ENCODE peak calls at places on chromosomes 11 and 22, in eight cellular contexts. One of them, this sample, is unnamed.

GRCh38 chr11:100004541-100004940 is 682.5 kb upstream of the ARHGAP42 start:
- DNase-seq in GM23338: no peak
- DNase-seq in kidney tubule cell: peak
- DNase-seq in tibial artery: no peak
- DNase-seq in LoVo: no peak
- DNase-seq in GM03348: no peak
- DNase-seq in BE2C: no peak
- DNase-seq in neuronal stem cell: no peak
- DNase-seq in this sample: no peak

GRCh38 chr22:27198518-27199035 is 541.2 kb downstream of the MIAT start:
- DNase-seq in GM03348: no peak
- DNase-seq in GM23338: no peak
- DNase-seq in BE2C: no peak
- DNase-seq in neuronal stem cell: no peak
- DNase-seq in tibial artery: no peak
- DNase-seq in LoVo: no peak
- DNase-seq in kidney tubule cell: peak
- DNase-seq in this sample: no peak

GRCh38 chr11:68936358-68936636 is 32.6 kb downstream of the IGHMBP2 start:
- DNase-seq in neuronal stem cell: no peak
- DNase-seq in GM23338: no peak
- DNase-seq in kidney tubule cell: no peak
- DNase-seq in BE2C: no peak
- DNase-seq in GM03348: no peak
- DNase-seq in tibial artery: no peak
- DNase-seq in LoVo: no peak
- DNase-seq in this sample: no peak

GRCh38 chr11:65421204-65422103 is 1.1 kb upstream of the NEAT1 start:
- DNase-seq in BE2C: peak
- DNase-seq in LoVo: peak
- DNase-seq in kidney tubule cell: peak
- DNase-seq in neuronal stem cell: no peak
- DNase-seq in tibial artery: peak
- DNase-seq in GM03348: peak
- DNase-seq in GM23338: peak
- DNase-seq in this sample: peak

GRCh38 chr11:1293619-1294015 is 15.8 kb downstream of the TOLLIP start:
- DNase-seq in LoVo: no peak
- DNase-seq in kidney tubule cell: peak
- DNase-seq in neuronal stem cell: no peak
- DNase-seq in tibial artery: peak
- DNase-seq in GM03348: no peak
- DNase-seq in BE2C: no peak
- DNase-seq in GM23338: no peak
- DNase-seq in this sample: peak

GRCh38 chr11:68996376-68997123 is 15.8 kb upstream of the MRGPRD start:
- DNase-seq in LoVo: no peak
- DNase-seq in kidney tubule cell: no peak
- DNase-seq in tibial artery: no peak
- DNase-seq in GM23338: no peak
- DNase-seq in BE2C: no peak
- DNase-seq in neuronal stem cell: no peak
- DNase-seq in GM03348: no peak
- DNase-seq in this sample: peak

GRCh38 chr11:62071408-62071807 is 52.4 kb upstream of the INCENP start:
- DNase-seq in neuronal stem cell: no peak
- DNase-seq in GM03348: no peak
- DNase-seq in GM23338: no peak
- DNase-seq in tibial artery: no peak
- DNase-seq in LoVo: no peak
- DNase-seq in kidney tubule cell: peak
- DNase-seq in BE2C: no peak
- DNase-seq in this sample: no peak

GRCh38 chr11:125871391-125872137 is 15.9 kb upstream of the HYLS1 start:
- DNase-seq in BE2C: peak
- DNase-seq in GM23338: peak
- DNase-seq in kidney tubule cell: no peak
- DNase-seq in LoVo: no peak
- DNase-seq in neuronal stem cell: no peak
- DNase-seq in GM03348: peak
- DNase-seq in tibial artery: no peak
- DNase-seq in this sample: no peak

GRCh38 chr11:72617080-72617744 is 57.0 kb downstream of the PDE2A start:
- DNase-seq in BE2C: no peak
- DNase-seq in LoVo: no peak
- DNase-seq in neuronal stem cell: no peak
- DNase-seq in GM23338: no peak
- DNase-seq in kidney tubule cell: no peak
- DNase-seq in GM03348: peak
- DNase-seq in tibial artery: no peak
- DNase-seq in this sample: no peak

GRCh38 chr22:36830601-36831000 is 13.8 kb upstream of the PVALB start:
- DNase-seq in GM03348: no peak
- DNase-seq in tibial artery: no peak
- DNase-seq in neuronal stem cell: no peak
- DNase-seq in BE2C: no peak
- DNase-seq in kidney tubule cell: no peak
- DNase-seq in GM23338: no peak
- DNase-seq in LoVo: no peak
- DNase-seq in this sample: no peak

GRCh38 chr22:35587447-35587870 is 29.7 kb downstream of the MB start:
- DNase-seq in neuronal stem cell: no peak
- DNase-seq in GM03348: no peak
- DNase-seq in GM23338: no peak
- DNase-seq in BE2C: peak
- DNase-seq in LoVo: peak
- DNase-seq in tibial artery: peak
- DNase-seq in kidney tubule cell: peak
- DNase-seq in this sample: peak

GRCh38 chr22:44024288-44024908 is at the start of gene PARVB:
- DNase-seq in LoVo: peak
- DNase-seq in GM03348: peak
- DNase-seq in GM23338: peak
- DNase-seq in kidney tubule cell: peak
- DNase-seq in tibial artery: no peak
- DNase-seq in BE2C: peak
- DNase-seq in neuronal stem cell: no peak
- DNase-seq in this sample: peak

GRCh38 chr11:123302751-123303195 is 107.7 kb upstream of the CLMP start:
- DNase-seq in GM23338: peak
- DNase-seq in BE2C: no peak
- DNase-seq in kidney tubule cell: peak
- DNase-seq in neuronal stem cell: no peak
- DNase-seq in tibial artery: no peak
- DNase-seq in LoVo: no peak
- DNase-seq in GM03348: peak
- DNase-seq in this sample: no peak

GRCh38 chr11:1705121-1706052 is 8.4 kb downstream of the KRTAP5-6 start:
- DNase-seq in GM23338: no peak
- DNase-seq in LoVo: peak
- DNase-seq in BE2C: no peak
- DNase-seq in tibial artery: no peak
- DNase-seq in kidney tubule cell: peak
- DNase-seq in neuronal stem cell: no peak
- DNase-seq in GM03348: no peak
- DNase-seq in this sample: no peak

GRCh38 chr11:112355726-112356125 is 95.1 kb upstream of the PLET1 start:
- DNase-seq in GM03348: peak
- DNase-seq in BE2C: peak
- DNase-seq in neuronal stem cell: no peak
- DNase-seq in kidney tubule cell: no peak
- DNase-seq in tibial artery: no peak
- DNase-seq in LoVo: no peak
- DNase-seq in GM23338: peak
- DNase-seq in this sample: no peak

GRCh38 chr11:65713212-65713969 is 1.3 kb downstream of the KAT5 start:
- DNase-seq in GM03348: no peak
- DNase-seq in BE2C: no peak
- DNase-seq in tibial artery: no peak
- DNase-seq in LoVo: no peak
- DNase-seq in GM23338: no peak
- DNase-seq in neuronal stem cell: no peak
- DNase-seq in kidney tubule cell: no peak
- DNase-seq in this sample: no peak

GRCh38 chr11:9459573-9460321 is 1.1 kb upstream of the ZNF143 start:
- DNase-seq in BE2C: no peak
- DNase-seq in GM03348: peak
- DNase-seq in neuronal stem cell: peak
- DNase-seq in tibial artery: no peak
- DNase-seq in GM23338: peak
- DNase-seq in LoVo: no peak
- DNase-seq in kidney tubule cell: peak
- DNase-seq in this sample: no peak

GRCh38 chr22:40607506-40607905 is 29.0 kb downstream of the MRTFA start:
- DNase-seq in kidney tubule cell: no peak
- DNase-seq in GM03348: no peak
- DNase-seq in tibial artery: no peak
- DNase-seq in neuronal stem cell: no peak
- DNase-seq in BE2C: no peak
- DNase-seq in LoVo: no peak
- DNase-seq in GM23338: peak
- DNase-seq in this sample: no peak

GRCh38 chr22:37742374-37743092 is 45.7 kb downstream of the TRIOBP start:
- DNase-seq in kidney tubule cell: peak
- DNase-seq in tibial artery: peak
- DNase-seq in GM03348: peak
- DNase-seq in GM23338: no peak
- DNase-seq in LoVo: peak
- DNase-seq in neuronal stem cell: no peak
- DNase-seq in BE2C: no peak
- DNase-seq in this sample: no peak

GRCh38 chr22:39725351-39726035 is 154.9 kb downstream of the CACNA1I start:
- DNase-seq in GM03348: peak
- DNase-seq in GM23338: no peak
- DNase-seq in tibial artery: no peak
- DNase-seq in kidney tubule cell: no peak
- DNase-seq in LoVo: no peak
- DNase-seq in neuronal stem cell: no peak
- DNase-seq in BE2C: no peak
- DNase-seq in this sample: no peak

GRCh38 chr11:69055598-69056516 is 7.1 kb downstream of the TPCN2 start:
- DNase-seq in BE2C: peak
- DNase-seq in LoVo: no peak
- DNase-seq in tibial artery: peak
- DNase-seq in GM23338: no peak
- DNase-seq in GM03348: no peak
- DNase-seq in neuronal stem cell: no peak
- DNase-seq in kidney tubule cell: no peak
- DNase-seq in this sample: peak

GRCh38 chr11:126487711-126488110 is 132.2 kb downstream of the ST3GAL4 start:
- DNase-seq in kidney tubule cell: no peak
- DNase-seq in GM23338: no peak
- DNase-seq in neuronal stem cell: no peak
- DNase-seq in BE2C: no peak
- DNase-seq in GM03348: no peak
- DNase-seq in tibial artery: no peak
- DNase-seq in LoVo: no peak
- DNase-seq in this sample: no peak

GRCh38 chr11:748007-748359 is 719 bp downstream of the TALDO1 start:
- DNase-seq in neuronal stem cell: no peak
- DNase-seq in LoVo: no peak
- DNase-seq in GM23338: no peak
- DNase-seq in tibial artery: no peak
- DNase-seq in BE2C: no peak
- DNase-seq in kidney tubule cell: peak
- DNase-seq in GM03348: peak
- DNase-seq in this sample: peak

GRCh38 chr22:17570851-17571631 is 7.7 kb downstream of the SLC25A18 start:
- DNase-seq in kidney tubule cell: peak
- DNase-seq in BE2C: no peak
- DNase-seq in tibial artery: peak
- DNase-seq in neuronal stem cell: no peak
- DNase-seq in GM03348: peak
- DNase-seq in LoVo: no peak
- DNase-seq in GM23338: no peak
- DNase-seq in this sample: no peak

GRCh38 chr11:2093575-2094353 is 45.4 kb downstream of the IGF2 start:
- DNase-seq in LoVo: no peak
- DNase-seq in kidney tubule cell: no peak
- DNase-seq in GM23338: no peak
- DNase-seq in tibial artery: peak
- DNase-seq in GM03348: peak
- DNase-seq in BE2C: no peak
- DNase-seq in neuronal stem cell: no peak
- DNase-seq in this sample: peak

GRCh38 chr11:42770444-42771065 is 541.2 kb upstream of the API5 start:
- DNase-seq in tibial artery: no peak
- DNase-seq in LoVo: peak
- DNase-seq in GM23338: peak
- DNase-seq in GM03348: peak
- DNase-seq in BE2C: peak
- DNase-seq in kidney tubule cell: peak
- DNase-seq in neuronal stem cell: peak
- DNase-seq in this sample: no peak

GRCh38 chr11:50333861-50334260 is 301.2 kb downstream of the OR4C45 start:
- DNase-seq in BE2C: no peak
- DNase-seq in GM23338: no peak
- DNase-seq in kidney tubule cell: no peak
- DNase-seq in tibial artery: no peak
- DNase-seq in neuronal stem cell: no peak
- DNase-seq in LoVo: no peak
- DNase-seq in GM03348: no peak
- DNase-seq in this sample: no peak

GRCh38 chr11:112631333-112631732 is 329.9 kb upstream of the NCAM1 start:
- DNase-seq in LoVo: no peak
- DNase-seq in kidney tubule cell: no peak
- DNase-seq in neuronal stem cell: no peak
- DNase-seq in GM03348: no peak
- DNase-seq in tibial artery: no peak
- DNase-seq in GM23338: no peak
- DNase-seq in BE2C: no peak
- DNase-seq in this sample: no peak

GRCh38 chr22:39515266-39516050 is 4.9 kb upstream of the ATF4 start:
- DNase-seq in LoVo: no peak
- DNase-seq in neuronal stem cell: no peak
- DNase-seq in GM03348: no peak
- DNase-seq in BE2C: no peak
- DNase-seq in kidney tubule cell: no peak
- DNase-seq in GM23338: no peak
- DNase-seq in tibial artery: no peak
- DNase-seq in this sample: no peak

GRCh38 chr11:62694455-62695167 is 5.3 kb upstream of the LRRN4CL start:
- DNase-seq in GM03348: peak
- DNase-seq in tibial artery: peak
- DNase-seq in kidney tubule cell: peak
- DNase-seq in LoVo: peak
- DNase-seq in neuronal stem cell: peak
- DNase-seq in BE2C: peak
- DNase-seq in GM23338: peak
- DNase-seq in this sample: peak